ENCODE peak calls at places on chromosomes 11 and 22, in four cellular contexts. Y, R, Q and B are unnamed samples.

GRCh38 chr11:119410501-119410900 is 12.5 kb downstream of the THY1 start:
- DNase-seq in Y (no peak), R (no peak), Q (no peak), B (no peak)

GRCh38 chr11:115423728-115424459 is 80.3 kb downstream of the CADM1 start:
- DNase-seq in Y (no peak), R (no peak), Q (no peak), B (no peak)

GRCh38 chr11:1327064-1327460 is 17.6 kb upstream of the TOLLIP start:
- DNase-seq in Y (peak), Q (no peak), R (no peak), B (no peak)

GRCh38 chr11:19711911-19712280 is 741 bp upstream of the NAV2 start:
- DNase-seq in Y (no peak), Q (no peak), R (no peak), B (no peak)

GRCh38 chr11:11436715-11437313 is 83.8 kb upstream of the CSNK2A3 start:
- DNase-seq in Y (no peak), R (no peak), Q (no peak), B (no peak)

GRCh38 chr11:103534191-103534590 is 425.0 kb downstream of the DYNC2H1 start:
- DNase-seq in R (no peak), Q (no peak), Y (no peak), B (no peak)

GRCh38 chr11:119571311-119571710 is 148.3 kb upstream of the THY1 start:
- DNase-seq in R (no peak), Y (no peak), Q (no peak), B (no peak)

GRCh38 chr11:85694385-85694980 is 8.5 kb upstream of the CCDC89 start:
- DNase-seq in R (peak), Y (peak), Q (peak), B (no peak)

GRCh38 chr11:1499899-1500298 is 13.3 kb upstream of the MOB2 start:
- DNase-seq in Q (no peak), Y (no peak), R (no peak), B (no peak)

GRCh38 chr11:110763249-110764011 is 51.2 kb upstream of the ARHGAP20 start:
- DNase-seq in R (no peak), Y (peak), Q (no peak), B (no peak)

GRCh38 chr22:36277482-36278291 is 24.8 kb downstream of the APOL1 start:
- DNase-seq in R (peak), Y (peak), Q (no peak), B (peak)

GRCh38 chr11:87421422-87421821 is 383.7 kb downstream of the TMEM135 start:
- DNase-seq in R (peak), Q (peak), Y (peak), B (no peak)

GRCh38 chr22:47622541-47622940 is 860.1 kb downstream of the TBC1D22A start:
- DNase-seq in R (no peak), Q (no peak), Y (no peak), B (no peak)

GRCh38 chr22:49371325-49372110 is 456.2 kb downstream of the BRD1 start:
- DNase-seq in Q (no peak), Y (no peak), R (no peak), B (no peak)

GRCh38 chr22:36162127-36163034 is 1.8 kb upstream of the APOL3 start:
- DNase-seq in Y (no peak), Q (no peak), R (peak), B (no peak)

GRCh38 chr22:39429916-39430575 is 26.8 kb upstream of the MGAT3 start:
- DNase-seq in Y (no peak), R (no peak), Q (no peak), B (no peak)

GRCh38 chr11:130118636-130119387 is 40.8 kb upstream of the ST14 start:
- DNase-seq in Y (no peak), Q (no peak), R (peak), B (no peak)

GRCh38 chr11:68269414-68270081 is 2.2 kb downstream of the C11orf24 start:
- DNase-seq in R (no peak), Y (peak), Q (no peak), B (no peak)

GRCh38 chr11:65134240-65134951 is at the start of gene SYVN1:
- DNase-seq in Q (peak), R (peak), Y (peak), B (peak)

GRCh38 chr11:46252373-46252914 is 25.0 kb upstream of the CREB3L1 start:
- DNase-seq in R (no peak), Q (peak), Y (no peak), B (no peak)

GRCh38 chr22:37167176-37167980 is 17.7 kb upstream of the IL2RB start:
- DNase-seq in R (no peak), Q (no peak), Y (no peak), B (peak)

GRCh38 chr11:75320643-75321042 is 30.8 kb downstream of the ARRB1 start:
- DNase-seq in R (no peak), Q (no peak), Y (no peak), B (no peak)

GRCh38 chr11:18105802-18106574 is at the start of gene SAAL1:
- DNase-seq in Q (peak), R (peak), Y (peak), B (peak)

GRCh38 chr11:73257342-73258103 is 14.6 kb upstream of the P2RY6 start:
- DNase-seq in Y (peak), Q (no peak), R (no peak), B (no peak)

GRCh38 chr11:68677432-68677831 is 6.9 kb upstream of the GAL start:
- DNase-seq in R (no peak), Q (no peak), Y (peak), B (peak)

GRCh38 chr22:40413873-40414272 is 43.5 kb downstream of the SGSM3 start:
- DNase-seq in R (peak), Y (no peak), Q (no peak), B (no peak)

GRCh38 chr22:44107341-44107740 is 73.4 kb upstream of the PARVG start:
- DNase-seq in R (no peak), Q (no peak), Y (no peak), B (no peak)

GRCh38 chr11:60872952-60873524 is 5.7 kb downstream of the ZP1 start:
- DNase-seq in R (no peak), Q (no peak), Y (peak), B (no peak)

GRCh38 chr11:60872124-60872951 is 5.0 kb downstream of the ZP1 start:
- DNase-seq in R (no peak), Q (no peak), Y (peak), B (no peak)

GRCh38 chr11:60870733-60871377 is 3.5 kb downstream of the ZP1 start:
- DNase-seq in Y (no peak), Q (no peak), R (no peak), B (no peak)

GRCh38 chr11:60870276-60870675 is 2.9 kb downstream of the ZP1 start:
- DNase-seq in Q (no peak), Y (no peak), R (peak), B (no peak)

GRCh38 chr11:60871378-60872061 is 4.2 kb downstream of the ZP1 start:
- DNase-seq in Y (peak), R (no peak), Q (no peak), B (no peak)
- TF ChIP-seq CTCF in Y (peak), R (no peak), Q (no peak), B (no peak)

DNA sequence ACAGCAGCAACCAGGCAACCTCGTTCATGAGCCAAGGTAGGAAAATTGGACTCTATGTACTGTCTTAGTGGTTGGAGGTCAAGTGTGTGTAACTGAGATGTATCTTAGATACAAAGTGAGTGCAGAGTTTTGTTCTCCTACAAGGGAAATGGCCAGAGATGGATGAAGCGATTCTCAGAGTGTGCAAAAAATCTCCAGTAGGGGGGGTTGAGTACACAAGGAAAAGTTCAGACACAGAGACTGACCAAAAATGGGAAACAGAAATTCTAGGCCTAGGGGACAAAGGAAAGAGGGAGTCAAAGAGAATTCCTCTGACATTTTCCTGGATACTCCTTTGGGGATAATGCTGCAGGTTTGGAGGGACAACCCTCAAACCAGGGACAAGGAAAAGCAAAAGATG is 38.2 kb upstream of the OR5AK2 start:
- DNase-seq in Q (no peak), R (no peak), Y (no peak), B (no peak)
- TF ChIP-seq CTCF in Q (peak), R (no peak), Y (no peak), B (no peak)

GRCh38 chr11:131909426-131910200 is 539.2 kb downstream of the NTM start:
- DNase-seq in R (no peak), Q (no peak), Y (peak), B (no peak)

GRCh38 chr11:131904756-131905155 is 534.3 kb downstream of the NTM start:
- DNase-seq in R (no peak), Q (no peak), Y (no peak), B (no peak)

GRCh38 chr11:131907371-131907770 is 537.0 kb downstream of the NTM start:
- DNase-seq in R (no peak), Y (no peak), Q (no peak), B (no peak)

GRCh38 chr11:131908316-131908715 is 537.9 kb downstream of the NTM start:
- DNase-seq in R (no peak), Y (peak), Q (no peak), B (no peak)

DNA sequence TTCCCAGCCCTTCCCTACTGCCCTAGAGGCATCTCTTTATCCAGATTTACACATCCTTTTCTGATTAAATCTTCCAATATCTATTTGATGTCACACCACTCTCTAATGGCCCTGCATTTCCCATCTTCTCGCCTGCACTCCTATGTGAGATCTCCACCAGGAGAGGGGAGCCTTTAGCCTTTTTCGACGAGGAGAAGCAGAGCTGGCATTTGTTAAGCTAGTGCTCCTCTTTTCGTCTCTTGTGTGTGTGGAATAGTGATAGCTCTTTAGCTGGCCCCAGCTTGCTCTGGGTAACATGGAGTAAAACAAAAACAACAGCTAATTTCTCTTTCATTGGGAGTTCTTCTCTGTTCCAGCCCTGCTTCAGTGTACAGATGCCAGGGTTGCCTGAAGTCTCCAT is 536.5 kb downstream of the NTM start:
- DNase-seq in R (no peak), Y (no peak), Q (no peak), B (no peak)
- TF ChIP-seq CTCF in R (no peak), Y (peak), Q (peak), B (no peak)

GRCh38 chr22:18998998-18999397 is 62.9 kb upstream of the PRODH start:
- DNase-seq in R (peak), Y (no peak), Q (no peak), B (peak)
- TF ChIP-seq CTCF in R (peak), Y (peak), Q (no peak), B (peak)

DNA sequence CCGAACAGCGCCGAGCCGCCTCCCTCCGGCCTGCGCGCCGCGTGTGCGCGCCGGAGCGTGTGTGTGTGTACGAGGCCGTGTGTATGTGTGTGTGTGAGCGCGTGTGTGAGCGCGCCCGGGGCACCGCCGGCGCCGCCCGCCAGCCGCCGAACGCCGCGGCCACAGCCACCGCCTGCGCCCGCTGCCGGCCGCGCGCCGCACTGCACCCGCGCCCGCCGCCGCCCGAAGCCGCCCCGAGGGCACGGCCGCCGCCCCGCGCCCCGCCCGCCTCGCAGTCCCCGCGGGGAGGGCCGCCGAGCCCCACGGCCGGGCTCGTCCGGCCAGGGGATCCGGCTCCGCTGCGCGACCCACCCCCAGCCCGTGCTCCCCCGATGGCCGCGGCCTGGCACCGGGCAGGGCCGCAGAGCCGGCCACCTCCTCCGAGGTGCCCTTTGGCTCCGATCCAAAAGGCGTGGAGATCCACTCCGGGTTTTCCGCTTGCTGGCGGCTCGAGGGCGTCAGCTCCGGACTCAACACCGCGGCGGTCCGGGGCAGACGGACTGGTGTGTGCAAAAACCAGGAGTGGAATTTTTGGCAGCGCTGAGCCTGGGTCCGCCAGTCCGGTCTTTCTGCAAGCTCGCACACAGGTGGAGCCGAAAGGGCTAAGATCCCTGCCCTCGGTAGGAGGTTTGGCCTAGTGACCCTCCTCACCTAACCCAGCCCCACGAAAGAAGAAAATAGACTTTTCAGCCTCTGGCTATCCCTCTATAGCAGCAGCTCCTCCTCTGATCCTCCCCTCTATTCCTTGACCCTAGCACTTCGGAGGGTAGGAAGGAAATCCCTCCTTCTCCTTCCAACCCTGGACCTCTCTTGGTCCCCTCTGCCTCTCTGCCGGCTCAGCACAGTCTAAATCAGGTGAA is at the start of gene SYT7:
- DNase-seq in R (peak), Y (peak), Q (peak), B (peak)
- TF ChIP-seq CTCF in R (no peak), Y (no peak), Q (peak), B (peak)

GRCh38 chr11:78259777-78260470 is 71.2 kb downstream of the USP35 start:
- DNase-seq in Q (peak), R (no peak), Y (no peak), B (no peak)
- TF ChIP-seq CTCF in Q (no peak), R (no peak), Y (no peak), B (no peak)